ENCODE peak calls at places on chromosomes 7 and 10, in eight cellular contexts. U is GM04504, Q is ACHN, T is spleen, J is EL, B is GM23338, V is NCI-H345, I is bronchial epithelial cell. Z is an unnamed sample.

GRCh38 chr7:98297619-98298286 is 16.3 kb downstream of the BRI3 start:
- DNase-seq in I (no peak), B (no peak), V (no peak), T (no peak), Q (no peak), J (no peak), U (no peak), Z (no peak)

GRCh38 chr7:106736508-106737201 is 75.7 kb upstream of the CCDC71L start:
- DNase-seq in U (peak; percentile 67), Q (peak; percentile 91), V (peak; percentile 49), T (no peak), I (peak; percentile 67), B (peak; percentile 90), J (peak; percentile 81), Z (peak; percentile 61)

GRCh38 chr7:15554744-15555143 is 7.1 kb downstream of the AGMO start:
- DNase-seq in Q (no peak), B (no peak), V (no peak), T (no peak), U (no peak), J (no peak), I (peak; percentile 5), Z (no peak)

GRCh38 chr7:26813426-26813825 is 51.0 kb downstream of the SKAP2 start:
- DNase-seq in T (no peak), U (no peak), J (peak; percentile 41), Q (no peak), V (no peak), B (no peak), I (no peak), Z (no peak)

GRCh38 chr10:22253578-22253882 is 35.7 kb upstream of the EBLN1 start:
- DNase-seq in T (peak; percentile 89), I (no peak), U (no peak), Q (no peak), V (no peak), J (no peak), B (peak; percentile 67), Z (no peak)

GRCh38 chr10:49668684-49669083 is 10.8 kb upstream of the C10orf53 start:
- DNase-seq in T (no peak), I (no peak), U (no peak), Q (no peak), J (no peak), B (no peak), V (no peak), Z (no peak)

GRCh38 chr7:6142871-6143380 is 111.8 kb downstream of the ANKRD61 start:
- DNase-seq in B (no peak), V (no peak), J (no peak), I (no peak), T (no peak), Q (no peak), U (no peak), Z (no peak)

GRCh38 chr7:1016577-1017531 is 27.5 kb upstream of the GPR146 start:
- DNase-seq in V (no peak), J (no peak), Q (no peak), B (no peak), T (peak; percentile 64), U (no peak), I (no peak), Z (no peak)

GRCh38 chr7:134562136-134562535 is 13.2 kb downstream of the AKR1B15 start:
- DNase-seq in T (no peak), Q (peak; percentile 54), U (peak; percentile 71), J (no peak), I (peak; percentile 82), B (no peak), V (no peak), Z (no peak)

GRCh38 chr7:1044189-1045037 is at the start of gene GPR146:
- DNase-seq in Q (peak; percentile 99), U (peak; percentile 92), J (peak; percentile 98), I (peak; percentile 81), V (peak; percentile 95), T (peak; percentile 98), B (peak; percentile 98), Z (peak; percentile 96)

GRCh38 chr10:7153750-7154149 is 257.1 kb downstream of the SFMBT2 start:
- DNase-seq in V (no peak), J (no peak), Q (no peak), T (no peak), B (no peak), U (no peak), I (peak; percentile 15), Z (no peak)

GRCh38 chr10:5977471-5978370 is at the start of gene IL15RA:
- DNase-seq in U (peak; percentile 58), I (peak; percentile 56), Q (peak; percentile 81), B (peak; percentile 78), T (peak; percentile 97), J (peak; percentile 85), V (peak; percentile 37), Z (peak; percentile 21)

GRCh38 chr10:12907651-12908050 is 93.9 kb downstream of the CCDC3 start:
- DNase-seq in U (no peak), T (no peak), I (no peak), B (no peak), V (no peak), J (peak; percentile 27), Q (no peak), Z (no peak)

GRCh38 chr7:75928600-75928939 is 13.6 kb downstream of the POR start:
- DNase-seq in T (no peak), B (no peak), Q (no peak), J (no peak), I (no peak), V (no peak), U (no peak), Z (no peak)

GRCh38 chr10:30384791-30385201 is 35.7 kb upstream of the MTPAP start:
- DNase-seq in Q (peak; percentile 34), J (peak; percentile 40), T (no peak), I (peak; percentile 71), V (peak; percentile 27), B (peak; percentile 79), U (no peak), Z (peak; percentile 6)

GRCh38 chr7:86116-86515 is 106.3 kb upstream of the FAM20C start:
- DNase-seq in Q (no peak), T (no peak), J (no peak), U (no peak), I (no peak), B (no peak), V (no peak), Z (no peak)

GRCh38 chr10:112663181-112663879 is 216.3 kb downstream of the VTI1A start:
- DNase-seq in I (peak; percentile 86), J (peak; percentile 82), B (no peak), U (peak; percentile 37), T (no peak), Q (peak; percentile 93), V (no peak), Z (no peak)

GRCh38 chr7:47035522-47035921 is 546.4 kb downstream of the TNS3 start:
- DNase-seq in U (no peak), I (no peak), B (no peak), J (no peak), V (no peak), Q (no peak), T (no peak), Z (no peak)

GRCh38 chr10:61757001-61757400 is 94.3 kb downstream of the CABCOCO1 start:
- DNase-seq in V (no peak), Q (no peak), J (no peak), I (no peak), U (no peak), T (no peak), B (no peak), Z (no peak)

GRCh38 chr10:91185239-91185875 is 35.1 kb upstream of the PCGF5 start:
- DNase-seq in U (no peak), I (no peak), T (no peak), B (no peak), V (no peak), Q (peak; percentile 91), J (peak; percentile 92), Z (peak; percentile 48)

GRCh38 chr10:18658301-18658991 is 785 bp upstream of the ARL5B start:
- DNase-seq in B (no peak), Q (no peak), J (peak; percentile 51), V (no peak), T (peak; percentile 84), U (no peak), I (peak; percentile 52), Z (no peak)

GRCh38 chr10:7274293-7274692 is 136.5 kb downstream of the SFMBT2 start:
- DNase-seq in J (no peak), U (no peak), I (no peak), V (no peak), T (no peak), Q (no peak), B (no peak), Z (no peak)

GRCh38 chr7:127598318-127598717 is 4.8 kb downstream of the FSCN3 start:
- DNase-seq in J (no peak), B (peak; percentile 95), I (no peak), V (no peak), Q (peak; percentile 51), T (no peak), U (no peak), Z (no peak)

GRCh38 chr7:2024227-2024918 is 208.4 kb downstream of the MAD1L1 start:
- DNase-seq in Q (no peak), I (no peak), J (peak; percentile 14), T (peak; percentile 58), U (no peak), V (no peak), B (no peak), Z (no peak)

GRCh38 chr7:51007708-51008505 is 225.2 kb upstream of the GRB10 start:
- DNase-seq in V (no peak), U (no peak), I (no peak), J (no peak), B (no peak), T (no peak), Q (no peak), Z (no peak)

GRCh38 chr7:90155206-90155605 is 937 bp downstream of the STEAP1 start:
- DNase-seq in T (no peak), U (no peak), V (no peak), J (no peak), B (no peak), Q (no peak), I (peak; percentile 20), Z (no peak)

GRCh38 chr10:77496941-77497420 is 140.6 kb downstream of the KCNMA1 start:
- DNase-seq in U (no peak), I (peak; percentile 68), B (no peak), V (peak; percentile 73), J (peak; percentile 41), Q (no peak), T (no peak), Z (no peak)

GRCh38 chr10:71271626-71272025 is 47.4 kb upstream of the SLC29A3 start:
- DNase-seq in I (no peak), Q (no peak), B (no peak), U (no peak), V (no peak), T (no peak), J (no peak), Z (no peak)

GRCh38 chr10:132879408-132880147 is 62.8 kb downstream of the CFAP46 start:
- DNase-seq in Q (no peak), J (no peak), T (peak; percentile 64), B (no peak), I (no peak), V (no peak), U (no peak), Z (no peak)

GRCh38 chr10:653991-654646 is 35.3 kb downstream of the DIP2C start:
- DNase-seq in V (no peak), J (no peak), Q (no peak), I (no peak), T (no peak), B (no peak), U (no peak), Z (no peak)

GRCh38 chr10:129952771-129953489 is 11.1 kb downstream of the EBF3 start:
- DNase-seq in V (no peak), T (no peak), J (no peak), B (no peak), I (no peak), Q (no peak), U (peak; percentile 55), Z (no peak)

GRCh38 chr7:44348300-44348699 is 22.9 kb upstream of the CAMK2B start:
- DNase-seq in V (peak; percentile 6), B (peak; percentile 79), T (no peak), J (peak; percentile 72), I (peak; percentile 11), U (peak; percentile 14), Q (peak; percentile 71), Z (no peak)

Z was measured in amniotic stem cell.